ENCODE peak calls at places on chromosome 6, in eight cellular contexts. B, H, F, C, T, Q, X and P are unnamed samples.

GRCh38 chr6:153032255-153032882 is 29.9 kb upstream of the MTRF1L start:
- DNase-seq in B (no peak), H (no peak), F (no peak), C (peak; percentile 75), T (no peak), Q (peak; percentile 29), X (peak; percentile 83), P (no peak)

GRCh38 chr6:113457156-113457555 is 400.0 kb upstream of the MARCKS start:
- DNase-seq in B (no peak), H (no peak), F (peak; percentile 77), C (peak; percentile 91), T (no peak), Q (no peak), X (peak; percentile 54), P (no peak)

GRCh38 chr6:90156861-90157260 is 139.8 kb downstream of the BACH2 start:
- DNase-seq in B (no peak), H (no peak), F (no peak), C (no peak), T (peak; percentile 54), Q (no peak), X (no peak), P (no peak)

GRCh38 chr6:32105433-32105832 is 3.7 kb downstream of the TNXB start:
- DNase-seq in B (no peak), H (no peak), F (no peak), C (no peak), T (no peak), Q (no peak), X (no peak), P (no peak)

GRCh38 chr6:11366183-11366933 is 133.9 kb upstream of the NEDD9 start:
- DNase-seq in B (no peak), H (peak; percentile 74), F (no peak), C (no peak), T (peak; percentile 47), Q (no peak), X (no peak), P (no peak)

GRCh38 chr6:56775498-56776166 is 132.9 kb upstream of the DST start:
- DNase-seq in B (no peak), H (no peak), F (no peak), C (no peak), T (no peak), Q (no peak), X (no peak), P (no peak)

GRCh38 chr6:92124126-92124525 is 1295.2 kb downstream of the EPHA7 start:
- DNase-seq in B (no peak), H (no peak), F (no peak), C (no peak), T (no peak), Q (no peak), X (no peak), P (no peak)

GRCh38 chr6:79913369-79913768 is 34.0 kb downstream of the ELOVL4 start:
- DNase-seq in B (no peak), H (no peak), F (no peak), C (no peak), T (no peak), Q (peak; percentile 51), X (no peak), P (no peak)